ENCODE peak calls at places on chromosomes 12 and 14, in ten cellular contexts. V is ovary; J is DMS 273 treated with DMSO at 0.1 percent for 48 hours; P is BJ; N is psoas muscle; A is Ammon's horn; S is stimulated activated CD4-positive, alpha-beta T cell treated with anti-CD3 and anti-CD28 coated beads, Interleukin-12 subunit alpha, Interleukin-12 subunit beta, amount 100 ng/mL, for 24 hours; G is EL; W is HuH-7.5; F is WTC11. B is an unnamed sample.
A peak's percentile ranks its signal among the peaks of the same experiment; 100 is the strongest.

GRCh38 chr14:23054000-23054811 is 3.1 kb downstream of the CDH24 start:
- DNase-seq in J (no peak), F (peak; percentile 61), W (peak; percentile 70), N (no peak), V (no peak), P (no peak), S (no peak), A (no peak), G (no peak), B (peak; percentile 67)

GRCh38 chr12:71426648-71427047 is 12.9 kb upstream of the LGR5 start:
- DNase-seq in G (peak; percentile 39), N (no peak), A (no peak), J (no peak), P (no peak), V (no peak), W (no peak), S (no peak), F (no peak), B (no peak)

GRCh38 chr14:63473194-63473788 is 69.9 kb downstream of the PPP2R5E start:
- DNase-seq in N (no peak), G (no peak), A (no peak), S (no peak), W (no peak), F (no peak), V (no peak), P (no peak), J (no peak), B (no peak)

GRCh38 chr12:3681595-3681921 is 71.4 kb downstream of the CRACR2A start:
- DNase-seq in J (no peak), N (no peak), S (no peak), W (no peak), P (no peak), G (no peak), F (no peak), A (no peak), V (no peak), B (no peak)

GRCh38 chr12:15700595-15700994 is 88.6 kb downstream of the EPS8 start:
- DNase-seq in J (no peak), S (no peak), N (no peak), G (peak; percentile 91), A (peak; percentile 45), P (peak; percentile 75), W (no peak), F (no peak), V (no peak), B (no peak)

GRCh38 chr12:64903738-64904137 is 79.3 kb downstream of the TBC1D30 start:
- DNase-seq in F (no peak), V (no peak), A (no peak), S (no peak), P (no peak), W (no peak), J (no peak), G (peak; percentile 9), N (no peak), B (no peak)

GRCh38 chr12:48300774-48301173 is 49.9 kb downstream of the ZNF641 start:
- DNase-seq in P (no peak), W (no peak), J (no peak), S (no peak), N (no peak), V (no peak), F (no peak), G (no peak), A (no peak), B (no peak)

GRCh38 chr12:108855284-108856169 is 1.9 kb downstream of the SSH1 start:
- DNase-seq in J (no peak), F (no peak), A (peak; percentile 37), N (no peak), S (no peak), V (no peak), W (no peak), G (peak; percentile 28), P (no peak), B (no peak)

GRCh38 chr14:104893435-104894207 is 28.6 kb downstream of the CEP170B start:
- DNase-seq in V (peak; percentile 18), J (no peak), P (no peak), A (peak; percentile 1), G (no peak), S (no peak), F (peak; percentile 12), N (peak; percentile 17), W (no peak), B (peak; percentile 36)

GRCh38 chr12:77667101-77667500 is 163.6 kb upstream of the NAV3 start:
- DNase-seq in N (no peak), G (peak; percentile 23), S (no peak), A (no peak), J (no peak), V (no peak), W (no peak), P (no peak), F (no peak), B (no peak)

B was measured in WERI-Rb-1.